ENCODE peak calls at places on chromosomes 16 and 17, in eight cellular contexts. One of them, this sample, is unnamed.

GRCh38 chr17:73476890-73477350 is 165.1 kb upstream of the CDC42EP4 start:
- DNase-seq in lung: no peak
- DNase-seq in AG09309: no peak
- DNase-seq in BE2C: no peak
- DNase-seq in brain microvascular endothelial cell: no peak
- DNase-seq in left lung: no peak
- DNase-seq in A673: no peak
- DNase-seq in Caco-2: no peak
- DNase-seq in this sample: no peak

GRCh38 chr16:85750827-85751641 is at the start of gene C16orf74:
- DNase-seq in lung: no peak
- DNase-seq in Caco-2: no peak
- DNase-seq in A673: peak
- DNase-seq in left lung: no peak
- DNase-seq in BE2C: peak
- DNase-seq in AG09309: no peak
- DNase-seq in brain microvascular endothelial cell: no peak
- DNase-seq in this sample: no peak

GRCh38 chr16:53865492-53865863 is 161.5 kb downstream of the FTO start:
- DNase-seq in AG09309: no peak
- DNase-seq in Caco-2: no peak
- DNase-seq in lung: no peak
- DNase-seq in A673: peak
- DNase-seq in BE2C: no peak
- DNase-seq in brain microvascular endothelial cell: peak
- DNase-seq in left lung: no peak
- DNase-seq in this sample: no peak

GRCh38 chr17:40648326-40648968 is 829 bp upstream of the SMARCE1 start:
- DNase-seq in Caco-2: no peak
- DNase-seq in brain microvascular endothelial cell: peak
- DNase-seq in BE2C: no peak
- DNase-seq in AG09309: no peak
- DNase-seq in lung: no peak
- DNase-seq in A673: no peak
- DNase-seq in left lung: no peak
- DNase-seq in this sample: no peak

GRCh38 chr17:6507535-6507934 is 48.8 kb downstream of the PITPNM3 start:
- DNase-seq in A673: no peak
- DNase-seq in left lung: no peak
- DNase-seq in AG09309: peak
- DNase-seq in lung: no peak
- DNase-seq in Caco-2: no peak
- DNase-seq in BE2C: no peak
- DNase-seq in brain microvascular endothelial cell: peak
- DNase-seq in this sample: no peak

GRCh38 chr17:5557485-5557884 is 26.8 kb downstream of the NLRP1 start:
- DNase-seq in Caco-2: no peak
- DNase-seq in lung: no peak
- DNase-seq in left lung: no peak
- DNase-seq in BE2C: no peak
- DNase-seq in AG09309: peak
- DNase-seq in A673: no peak
- DNase-seq in brain microvascular endothelial cell: peak
- DNase-seq in this sample: no peak

GRCh38 chr17:44065668-44066203 is 735 bp downstream of the LSM12 start:
- DNase-seq in A673: no peak
- DNase-seq in BE2C: no peak
- DNase-seq in AG09309: no peak
- DNase-seq in brain microvascular endothelial cell: no peak
- DNase-seq in Caco-2: no peak
- DNase-seq in left lung: no peak
- DNase-seq in lung: no peak
- DNase-seq in this sample: no peak

GRCh38 chr16:12289175-12290063 is 312.9 kb downstream of the SNX29 start:
- DNase-seq in Caco-2: no peak
- DNase-seq in brain microvascular endothelial cell: no peak
- DNase-seq in lung: peak
- DNase-seq in left lung: peak
- DNase-seq in A673: no peak
- DNase-seq in AG09309: no peak
- DNase-seq in BE2C: no peak
- DNase-seq in this sample: no peak

GRCh38 chr16:27321013-27321960 is 7.5 kb downstream of the IL4R start:
- DNase-seq in AG09309: no peak
- DNase-seq in Caco-2: no peak
- DNase-seq in A673: no peak
- DNase-seq in brain microvascular endothelial cell: no peak
- DNase-seq in lung: no peak
- DNase-seq in left lung: no peak
- DNase-seq in BE2C: no peak
- DNase-seq in this sample: no peak

GRCh38 chr16:9105189-9105588 is 13.7 kb downstream of the HAPSTR1 start:
- DNase-seq in BE2C: no peak
- DNase-seq in lung: no peak
- DNase-seq in brain microvascular endothelial cell: no peak
- DNase-seq in AG09309: no peak
- DNase-seq in left lung: no peak
- DNase-seq in A673: no peak
- DNase-seq in Caco-2: no peak
- DNase-seq in this sample: no peak

GRCh38 chr16:89113661-89114060 is 20.0 kb downstream of the ACSF3 start:
- DNase-seq in Caco-2: no peak
- DNase-seq in AG09309: no peak
- DNase-seq in A673: no peak
- DNase-seq in left lung: peak
- DNase-seq in BE2C: peak
- DNase-seq in brain microvascular endothelial cell: no peak
- DNase-seq in lung: no peak
- DNase-seq in this sample: no peak

GRCh38 chr16:84314373-84314772 is 19.7 kb downstream of the WFDC1 start:
- DNase-seq in Caco-2: no peak
- DNase-seq in left lung: no peak
- DNase-seq in AG09309: no peak
- DNase-seq in BE2C: no peak
- DNase-seq in brain microvascular endothelial cell: no peak
- DNase-seq in lung: no peak
- DNase-seq in A673: no peak
- DNase-seq in this sample: no peak

GRCh38 chr16:11256657-11257130 is 690 bp upstream of the SOCS1 start:
- DNase-seq in Caco-2: peak
- DNase-seq in left lung: peak
- DNase-seq in AG09309: no peak
- DNase-seq in A673: peak
- DNase-seq in BE2C: peak
- DNase-seq in lung: peak
- DNase-seq in brain microvascular endothelial cell: no peak
- DNase-seq in this sample: peak

GRCh38 chr16:84501077-84501735 is 3.3 kb downstream of the MEAK7 start:
- DNase-seq in BE2C: no peak
- DNase-seq in A673: no peak
- DNase-seq in lung: no peak
- DNase-seq in Caco-2: peak
- DNase-seq in AG09309: no peak
- DNase-seq in brain microvascular endothelial cell: peak
- DNase-seq in left lung: no peak
- DNase-seq in this sample: peak

GRCh38 chr17:76755285-76755684 is 17.4 kb downstream of the MFSD11 start:
- DNase-seq in lung: no peak
- DNase-seq in AG09309: no peak
- DNase-seq in Caco-2: no peak
- DNase-seq in left lung: no peak
- DNase-seq in BE2C: no peak
- DNase-seq in A673: no peak
- DNase-seq in brain microvascular endothelial cell: no peak
- DNase-seq in this sample: no peak

GRCh38 chr17:9470171-9470570 is 105.4 kb downstream of the STX8 start:
- DNase-seq in lung: no peak
- DNase-seq in BE2C: no peak
- DNase-seq in AG09309: no peak
- DNase-seq in brain microvascular endothelial cell: no peak
- DNase-seq in left lung: no peak
- DNase-seq in A673: peak
- DNase-seq in Caco-2: no peak
- DNase-seq in this sample: no peak

GRCh38 chr17:10558049-10558448 is 8.6 kb upstream of the MYH2 start:
- DNase-seq in AG09309: no peak
- DNase-seq in brain microvascular endothelial cell: no peak
- DNase-seq in lung: no peak
- DNase-seq in Caco-2: no peak
- DNase-seq in BE2C: no peak
- DNase-seq in A673: peak
- DNase-seq in left lung: no peak
- DNase-seq in this sample: no peak

GRCh38 chr17:43907425-43907981 is at the start of gene MPP2:
- DNase-seq in lung: peak
- DNase-seq in Caco-2: peak
- DNase-seq in AG09309: no peak
- DNase-seq in left lung: peak
- DNase-seq in BE2C: peak
- DNase-seq in A673: peak
- DNase-seq in brain microvascular endothelial cell: peak
- DNase-seq in this sample: peak

GRCh38 chr16:77974883-77975282 is 47.5 kb upstream of the CLEC3A start:
- DNase-seq in left lung: no peak
- DNase-seq in Caco-2: no peak
- DNase-seq in A673: no peak
- DNase-seq in lung: no peak
- DNase-seq in AG09309: no peak
- DNase-seq in BE2C: no peak
- DNase-seq in brain microvascular endothelial cell: peak
- DNase-seq in this sample: no peak

GRCh38 chr16:4272114-4272954 is 489 bp downstream of the TFAP4 start:
- DNase-seq in left lung: peak
- DNase-seq in lung: peak
- DNase-seq in AG09309: no peak
- DNase-seq in BE2C: no peak
- DNase-seq in A673: peak
- DNase-seq in brain microvascular endothelial cell: no peak
- DNase-seq in Caco-2: no peak
- DNase-seq in this sample: peak

GRCh38 chr16:29876186-29876577 is 13.2 kb upstream of the CDIPT start:
- DNase-seq in AG09309: no peak
- DNase-seq in brain microvascular endothelial cell: no peak
- DNase-seq in A673: no peak
- DNase-seq in Caco-2: no peak
- DNase-seq in left lung: no peak
- DNase-seq in lung: no peak
- DNase-seq in BE2C: no peak
- DNase-seq in this sample: no peak
- H3K4me3 ChIP-seq in AG09309: peak
- H3K4me3 ChIP-seq in brain microvascular endothelial cell: peak
- H3K4me3 ChIP-seq in A673: peak
- H3K4me3 ChIP-seq in Caco-2: peak
- H3K4me3 ChIP-seq in left lung: peak
- H3K4me3 ChIP-seq in lung: no peak
- H3K4me3 ChIP-seq in BE2C: no peak
- H3K4me3 ChIP-seq in this sample: no peak

DNA sequence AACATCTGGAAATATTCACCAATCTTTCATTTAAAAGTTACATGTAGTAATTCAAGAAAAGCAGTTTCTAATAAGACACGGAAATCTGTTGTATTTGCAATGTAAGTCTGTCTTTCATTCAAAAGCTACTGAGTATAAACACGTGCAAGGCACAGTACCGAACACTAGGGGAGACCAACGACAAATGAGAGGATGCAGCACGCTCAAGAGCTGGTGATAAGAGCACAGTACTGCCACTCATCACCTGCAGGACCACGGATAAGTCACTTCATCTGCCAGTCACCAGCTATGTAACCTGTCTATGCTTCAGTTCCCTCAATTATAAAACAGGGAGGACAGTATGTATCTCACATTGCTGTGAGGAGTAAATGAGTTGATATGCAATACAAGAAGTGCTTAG is 67.1 kb downstream of the CLEC18A start:
- DNase-seq in A673: peak
- DNase-seq in left lung: no peak
- DNase-seq in Caco-2: peak
- DNase-seq in AG09309: no peak
- DNase-seq in BE2C: peak
- DNase-seq in brain microvascular endothelial cell: peak
- DNase-seq in lung: no peak
- DNase-seq in this sample: no peak
- TF ChIP-seq CTCF in A673: peak
- TF ChIP-seq CTCF in left lung: no peak
- TF ChIP-seq CTCF in Caco-2: peak
- TF ChIP-seq CTCF in AG09309: no peak
- TF ChIP-seq CTCF in BE2C: peak
- TF ChIP-seq CTCF in brain microvascular endothelial cell: peak
- TF ChIP-seq CTCF in lung: no peak
- TF ChIP-seq CTCF in this sample: no peak

DNA sequence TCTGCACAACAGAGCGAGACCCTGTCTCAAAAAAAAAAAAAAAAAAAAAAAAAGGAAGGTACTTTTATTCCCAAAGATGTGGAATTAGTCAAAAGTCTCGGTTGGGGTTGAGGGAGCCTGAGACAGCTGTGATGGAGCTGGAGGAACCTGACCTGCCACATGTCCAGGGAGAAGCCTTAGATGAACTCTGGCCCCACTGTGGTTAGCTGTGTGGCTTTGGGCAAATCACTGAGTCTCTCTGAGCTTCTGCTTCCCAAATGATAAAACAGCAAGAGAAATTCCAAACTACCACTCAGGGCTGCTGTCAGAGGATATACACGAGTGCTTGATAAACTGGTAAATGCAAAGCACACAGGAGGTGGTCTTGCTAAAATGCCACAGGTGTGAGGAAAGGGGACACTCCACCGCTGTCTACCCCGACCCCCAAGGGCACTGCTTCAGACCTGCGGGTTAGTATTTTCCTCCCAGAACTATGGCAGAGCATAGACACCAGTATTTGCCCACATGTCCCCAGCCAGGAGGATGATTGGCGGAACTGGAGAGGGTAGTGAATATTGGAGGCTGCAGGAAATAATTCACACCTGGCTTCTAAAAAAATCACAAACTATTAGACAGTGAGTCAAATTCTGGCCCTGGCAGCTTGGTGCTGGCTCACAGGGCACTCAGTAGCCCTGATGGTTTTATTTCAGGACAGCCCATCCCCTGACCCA is 14.7 kb downstream of the DRC3 start:
- DNase-seq in brain microvascular endothelial cell: no peak
- DNase-seq in Caco-2: no peak
- DNase-seq in left lung: no peak
- DNase-seq in AG09309: no peak
- DNase-seq in A673: no peak
- DNase-seq in lung: no peak
- DNase-seq in BE2C: no peak
- DNase-seq in this sample: no peak
- H3K4me3 ChIP-seq in brain microvascular endothelial cell: no peak
- H3K4me3 ChIP-seq in Caco-2: no peak
- H3K4me3 ChIP-seq in left lung: no peak
- H3K4me3 ChIP-seq in AG09309: no peak
- H3K4me3 ChIP-seq in A673: no peak
- H3K4me3 ChIP-seq in lung: no peak
- H3K4me3 ChIP-seq in BE2C: no peak
- H3K4me3 ChIP-seq in this sample: no peak

DNA sequence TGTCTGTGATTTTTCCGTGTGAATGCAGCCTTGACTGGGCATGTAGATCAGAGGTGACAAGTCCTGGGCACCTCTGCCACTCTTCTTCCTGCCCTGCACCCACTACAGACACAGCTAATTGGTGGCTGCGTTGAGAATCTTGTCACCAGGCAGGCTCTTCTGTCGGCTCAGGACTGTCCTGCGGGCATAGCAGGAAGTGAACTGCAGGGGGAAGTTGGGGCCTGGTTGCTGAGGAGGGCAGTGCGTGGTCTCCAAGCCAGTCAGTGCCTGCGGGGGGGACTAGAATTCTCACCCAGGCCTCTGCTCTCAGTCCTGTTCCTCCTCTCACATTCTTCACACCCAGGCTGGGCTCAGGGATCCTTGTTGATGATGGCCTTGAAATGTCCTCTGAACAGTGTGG is 50.5 kb downstream of the JPH3 start:
- DNase-seq in AG09309: no peak
- DNase-seq in brain microvascular endothelial cell: no peak
- DNase-seq in left lung: no peak
- DNase-seq in Caco-2: no peak
- DNase-seq in BE2C: no peak
- DNase-seq in lung: no peak
- DNase-seq in A673: no peak
- DNase-seq in this sample: no peak
- TF ChIP-seq CTCF in AG09309: no peak
- TF ChIP-seq CTCF in brain microvascular endothelial cell: no peak
- TF ChIP-seq CTCF in left lung: no peak
- TF ChIP-seq CTCF in Caco-2: no peak
- TF ChIP-seq CTCF in BE2C: no peak
- TF ChIP-seq CTCF in lung: no peak
- TF ChIP-seq CTCF in A673: no peak
- TF ChIP-seq CTCF in this sample: no peak